ENCODE peak calls at places on chromosomes 2 and 18, in nine cellular contexts. P is thoracic aorta, I is heart left ventricle, F is GM03348, H is D341Med, O is GDM1, W is psoas muscle, M is AG09319, U is HS-5. N is an unnamed sample.

GRCh38 chr2:191894681-191895147 is 47.8 kb upstream of the CAVIN2 start:
- DNase-seq in P (no peak), I (no peak), F (peak), H (no peak), O (no peak), W (no peak), M (no peak), U (peak), N (peak)

GRCh38 chr2:156647377-156648010 is 211.3 kb downstream of the GPD2 start:
- DNase-seq in P (no peak), I (no peak), F (no peak), H (no peak), O (no peak), W (no peak), M (no peak), U (no peak), N (no peak)

GRCh38 chr18:46148810-46149209 is 44.6 kb downstream of the HAUS1 start:
- DNase-seq in P (no peak), I (no peak), F (peak), H (peak), O (peak), W (no peak), M (peak), U (no peak), N (no peak)

GRCh38 chr2:30877833-30878232 is 70.6 kb upstream of the CAPN13 start:
- DNase-seq in P (no peak), I (no peak), F (no peak), H (no peak), O (no peak), W (no peak), M (no peak), U (no peak), N (no peak)

GRCh38 chr2:23524261-23524706 is 139.3 kb downstream of the KLHL29 start:
- DNase-seq in P (peak), I (no peak), F (peak), H (no peak), O (no peak), W (peak), M (no peak), U (no peak), N (peak)

GRCh38 chr2:86628091-86628522 is 4.4 kb upstream of the RNF103 start:
- DNase-seq in P (no peak), I (no peak), F (no peak), H (no peak), O (no peak), W (no peak), M (no peak), U (no peak), N (no peak)

GRCh38 chr2:219430633-219431615 is 3.7 kb upstream of the SPEG start:
- DNase-seq in P (no peak), I (peak), F (no peak), H (peak), O (no peak), W (peak), M (no peak), U (no peak), N (no peak)

GRCh38 chr2:85353876-85354285 is 447 bp downstream of the RETSAT start:
- DNase-seq in P (no peak), I (peak), F (peak), H (peak), O (no peak), W (peak), M (no peak), U (no peak), N (no peak)

GRCh38 chr2:147082850-147083522 is 761.8 kb upstream of the ACVR2A start:
- DNase-seq in P (no peak), I (peak), F (peak), H (peak), O (peak), W (no peak), M (peak), U (peak), N (peak)

GRCh38 chr2:30185175-30185574 is 38.4 kb downstream of the YPEL5 start:
- DNase-seq in P (no peak), I (no peak), F (no peak), H (no peak), O (no peak), W (no peak), M (no peak), U (no peak), N (peak)

GRCh38 chr2:208392300-208392699 is 14.3 kb upstream of the PTH2R start:
- DNase-seq in P (no peak), I (no peak), F (no peak), H (no peak), O (no peak), W (no peak), M (no peak), U (no peak), N (no peak)

GRCh38 chr2:185745864-185746859 is 7.6 kb downstream of the FSIP2 start:
- DNase-seq in P (no peak), I (no peak), F (no peak), H (no peak), O (no peak), W (no peak), M (no peak), U (no peak), N (no peak)

GRCh38 chr2:23485261-23485660 is 100.3 kb downstream of the KLHL29 start:
- DNase-seq in P (no peak), I (no peak), F (no peak), H (no peak), O (no peak), W (no peak), M (no peak), U (no peak), N (no peak)

GRCh38 chr2:62884086-62884485 is 166.5 kb upstream of the OTX1 start:
- DNase-seq in P (no peak), I (no peak), F (no peak), H (no peak), O (no peak), W (no peak), M (no peak), U (no peak), N (no peak)

GRCh38 chr2:57890993-57891688 is 155.5 kb upstream of the VRK2 start:
- DNase-seq in P (no peak), I (no peak), F (no peak), H (no peak), O (no peak), W (no peak), M (no peak), U (no peak), N (no peak)

GRCh38 chr2:230225486-230225885 is at the start of gene SP140:
- DNase-seq in P (no peak), I (peak), F (no peak), H (no peak), O (no peak), W (no peak), M (no peak), U (no peak), N (no peak)

GRCh38 chr2:148122788-148123187 is 101.9 kb downstream of the MBD5 start:
- DNase-seq in P (no peak), I (no peak), F (peak), H (no peak), O (no peak), W (no peak), M (no peak), U (no peak), N (peak)

GRCh38 chr2:33292063-33292462 is 184.4 kb upstream of the RASGRP3 start:
- DNase-seq in P (no peak), I (no peak), F (no peak), H (no peak), O (no peak), W (no peak), M (no peak), U (no peak), N (no peak)

GRCh38 chr2:102193074-102193473 is 6.3 kb downstream of the IL1RL2 start:
- DNase-seq in P (no peak), I (no peak), F (no peak), H (no peak), O (no peak), W (no peak), M (no peak), U (peak), N (peak)

GRCh38 chr2:96510931-96511595 is 5.9 kb upstream of the NEURL3 start:
- DNase-seq in P (no peak), I (no peak), F (no peak), H (no peak), O (no peak), W (no peak), M (no peak), U (no peak), N (no peak)

GRCh38 chr2:185990861-185991525 is 252.4 kb downstream of the FSIP2 start:
- DNase-seq in P (no peak), I (no peak), F (no peak), H (no peak), O (no peak), W (no peak), M (no peak), U (no peak), N (peak)

GRCh38 chr2:1022178-1022577 is 71.5 kb downstream of the SNTG2 start:
- DNase-seq in P (no peak), I (no peak), F (no peak), H (no peak), O (no peak), W (no peak), M (no peak), U (no peak), N (no peak)

GRCh38 chr2:64685430-64685829 is 31.7 kb upstream of the SERTAD2 start:
- DNase-seq in P (no peak), I (no peak), F (peak), H (no peak), O (no peak), W (no peak), M (no peak), U (no peak), N (no peak)

GRCh38 chr2:222949073-222949472 is 88.2 kb downstream of the ACSL3 start:
- DNase-seq in P (no peak), I (no peak), F (no peak), H (no peak), O (no peak), W (no peak), M (no peak), U (no peak), N (no peak)

GRCh38 chr2:236774171-236774570 is 204.5 kb downstream of the ACKR3 start:
- DNase-seq in P (no peak), I (no peak), F (no peak), H (no peak), O (no peak), W (no peak), M (no peak), U (no peak), N (no peak)

GRCh38 chr18:23990474-23991410 is 23.8 kb upstream of the TTC39C start:
- DNase-seq in P (no peak), I (no peak), F (no peak), H (no peak), O (no peak), W (no peak), M (no peak), U (no peak), N (no peak)

N was measured in foreskin keratinocyte.